ENCODE peak calls at places on chromosomes 1 and 21, in eight cellular contexts. Y is stimulated activated CD4-positive, alpha-beta T cell treated with anti-CD3 and anti-CD28 coated beads, Interleukin-15, amount 100 ng/mL, for 24 hours; I is activated naive CD4-positive, alpha-beta T cell treated with anti-CD3 and anti-CD28 coated beads, Interleukin-2, amount 50 U/mL, for 16 hours; R is AG09319; L is coronary artery; K is caudate nucleus; N is iris pigment epithelial cell; Z is Caki2. O is an unnamed sample.

GRCh38 chr1:9905010-9905409 is 5.1 kb downstream of the CTNNBIP1 start:
- DNase-seq in R (no peak), K (no peak), N (peak), I (no peak), Y (no peak), L (no peak), Z (no peak), O (peak)

GRCh38 chr1:166156674-166157073 is 10.1 kb downstream of the FAM78B start:
- DNase-seq in R (no peak), L (no peak), Z (no peak), Y (no peak), N (no peak), I (no peak), K (no peak), O (no peak)

GRCh38 chr1:10830961-10831669 is 34.7 kb upstream of the CASZ1 start:
- DNase-seq in I (no peak), K (no peak), Y (no peak), N (no peak), R (no peak), Z (no peak), L (no peak), O (no peak)

GRCh38 chr1:206094024-206094423 is 23.2 kb downstream of the AVPR1B start:
- DNase-seq in N (no peak), L (no peak), I (no peak), K (no peak), R (no peak), Z (no peak), Y (no peak), O (no peak)

GRCh38 chr1:15489052-15489736 is 13.3 kb downstream of the CELA2B start:
- DNase-seq in K (peak), I (no peak), L (no peak), R (no peak), Y (no peak), N (no peak), Z (no peak), O (no peak)

GRCh38 chr1:39398278-39399010 is 93.0 kb upstream of the BMP8A start:
- DNase-seq in Z (peak), N (peak), R (peak), I (peak), K (no peak), Y (peak), L (peak), O (no peak)

GRCh38 chr1:24930703-24931480 is 816 bp upstream of the RUNX3 start:
- DNase-seq in R (no peak), Z (no peak), N (no peak), I (no peak), L (no peak), K (no peak), Y (no peak), O (no peak)

GRCh38 chr1:35708179-35708891 is 10.3 kb downstream of the C1orf216 start:
- DNase-seq in L (no peak), I (peak), Y (peak), N (no peak), Z (no peak), R (no peak), K (no peak), O (no peak)

GRCh38 chr1:49435291-49435690 is 588.5 kb downstream of the AGBL4 start:
- DNase-seq in R (no peak), Y (no peak), I (no peak), Z (no peak), K (no peak), N (peak), L (no peak), O (no peak)

GRCh38 chr1:230986976-230987375 is 8.1 kb downstream of the ARV1 start:
- DNase-seq in N (peak), K (no peak), R (no peak), L (no peak), I (no peak), Z (peak), Y (no peak), O (no peak)

GRCh38 chr1:29633271-29633615 is 396.9 kb downstream of the PTPRU start:
- DNase-seq in N (no peak), K (no peak), Y (no peak), I (no peak), Z (no peak), L (peak), R (no peak), O (peak)

GRCh38 chr1:115729765-115730164 is 38.7 kb downstream of the CASQ2 start:
- DNase-seq in I (no peak), L (no peak), K (no peak), Y (no peak), R (no peak), N (no peak), Z (no peak), O (no peak)

GRCh38 chr1:37808369-37809319 is 636 bp upstream of the YRDC start:
- DNase-seq in Z (peak), R (peak), N (peak), L (peak), Y (peak), I (peak), K (peak), O (peak)

GRCh38 chr1:47694011-47694890 is 256.4 kb downstream of the FOXD2 start:
- DNase-seq in R (no peak), Y (no peak), N (no peak), K (no peak), I (no peak), Z (no peak), L (peak), O (peak)

GRCh38 chr1:20616468-20617156 is 16.6 kb upstream of the PINK1 start:
- DNase-seq in R (no peak), K (no peak), Y (no peak), L (no peak), N (peak), I (no peak), Z (no peak), O (no peak)

GRCh38 chr21:38120984-38121855 is 135.6 kb upstream of the KCNJ15 start:
- DNase-seq in N (no peak), Z (no peak), I (no peak), L (no peak), Y (no peak), K (no peak), R (no peak), O (no peak)

GRCh38 chr1:221697924-221698425 is 43.9 kb downstream of the DUSP10 start:
- DNase-seq in K (no peak), N (peak), Y (no peak), L (no peak), I (no peak), R (peak), Z (no peak), O (no peak)

GRCh38 chr1:168821434-168821833 is 92.4 kb upstream of the DPT start:
- DNase-seq in Y (peak), I (peak), Z (no peak), N (no peak), K (no peak), R (no peak), L (no peak), O (no peak)

GRCh38 chr1:56216173-56216572 is 363.2 kb downstream of the PLPP3 start:
- DNase-seq in L (no peak), I (no peak), Y (no peak), K (no peak), R (no peak), N (no peak), Z (no peak), O (no peak)

GRCh38 chr1:99996951-99997350 is 27.2 kb downstream of the SLC35A3 start:
- DNase-seq in I (no peak), N (no peak), R (no peak), Y (no peak), L (no peak), K (no peak), Z (no peak), O (no peak)

GRCh38 chr1:12592496-12592895 is 25.5 kb downstream of the DHRS3 start:
- DNase-seq in N (no peak), Z (no peak), I (no peak), L (no peak), K (no peak), Y (no peak), R (no peak), O (no peak)

GRCh38 chr1:112344754-112345423 is 51.1 kb upstream of the CTTNBP2NL start:
- DNase-seq in K (no peak), Z (no peak), R (no peak), Y (no peak), L (no peak), N (no peak), I (no peak), O (no peak)

GRCh38 chr1:46168463-46168862 is 6.4 kb upstream of the TSPAN1 start:
- DNase-seq in N (peak), L (no peak), Y (no peak), I (no peak), K (no peak), Z (no peak), R (no peak), O (no peak)

GRCh38 chr1:244341455-244342450 is 110.0 kb downstream of the ADSS2 start:
- DNase-seq in N (peak), K (no peak), Y (peak), L (peak), I (no peak), Z (peak), R (no peak), O (no peak)

GRCh38 chr1:45400049-45400448 is 59.8 kb upstream of the MUTYH start:
- DNase-seq in L (no peak), Z (no peak), R (no peak), Y (no peak), K (no peak), N (no peak), I (no peak), O (no peak)

GRCh38 chr1:234957330-234958065 is 171.1 kb downstream of the TOMM20 start:
- DNase-seq in K (no peak), Z (peak), R (peak), I (no peak), L (peak), Y (no peak), N (peak), O (peak)

GRCh38 chr1:239056940-239057339 is 329.4 kb upstream of the CHRM3 start:
- DNase-seq in Y (no peak), R (no peak), K (no peak), N (no peak), I (no peak), L (no peak), Z (no peak), O (no peak)

GRCh38 chr1:92201973-92202372 is 15.7 kb upstream of the C1orf146 start:
- DNase-seq in Z (no peak), I (no peak), R (no peak), K (no peak), N (peak), L (no peak), Y (no peak), O (no peak)

GRCh38 chr1:26959722-26960624 is at the start of gene KDF1:
- DNase-seq in K (no peak), L (no peak), Y (peak), Z (no peak), N (no peak), R (no peak), I (peak), O (no peak)

GRCh38 chr21:46024983-46025860 is 43.7 kb downstream of the COL6A1 start:
- DNase-seq in R (no peak), N (peak), I (no peak), K (no peak), L (no peak), Y (no peak), Z (no peak), O (no peak)

GRCh38 chr1:168453056-168453455 is 90.7 kb downstream of the XCL2 start:
- DNase-seq in L (no peak), K (no peak), Y (no peak), R (no peak), Z (no peak), I (no peak), N (no peak), O (no peak)

GRCh38 chr1:192730206-192730605 is 78.6 kb upstream of the RGS2 start:
- DNase-seq in I (no peak), Y (no peak), K (no peak), R (no peak), Z (no peak), N (peak), L (no peak), O (no peak)

GRCh38 chr1:178294654-178295053 is 200.8 kb downstream of the RASAL2 start:
- DNase-seq in N (peak), I (no peak), Y (no peak), K (no peak), R (no peak), Z (no peak), L (no peak), O (no peak)

GRCh38 chr1:7893529-7894180 is 40.8 kb upstream of the UTS2 start:
- DNase-seq in K (no peak), Y (no peak), Z (peak), I (no peak), R (peak), N (peak), L (no peak), O (no peak)

GRCh38 chr1:17117451-17118265 is 1.6 kb downstream of the PADI2 start:
- DNase-seq in L (no peak), R (no peak), Z (no peak), I (no peak), Y (no peak), N (no peak), K (no peak), O (no peak)

GRCh38 chr1:109493805-109494539 is at the start of gene CYB561D1:
- DNase-seq in Z (peak), N (peak), K (peak), L (peak), Y (peak), I (peak), R (no peak), O (peak)

GRCh38 chr1:156458181-156458503 is 42.4 kb downstream of the MEF2D start:
- DNase-seq in Y (no peak), N (peak), L (no peak), R (no peak), I (no peak), K (no peak), Z (peak), O (peak)

GRCh38 chr1:5256793-5257192 is 602.4 kb downstream of the AJAP1 start:
- DNase-seq in N (no peak), R (no peak), Y (no peak), I (no peak), K (no peak), L (no peak), Z (no peak), O (no peak)

GRCh38 chr1:41862411-41863221 is 56.1 kb downstream of the HIVEP3 start:
- DNase-seq in Y (peak), I (peak), R (no peak), N (peak), Z (peak), L (no peak), K (peak), O (no peak)

GRCh38 chr1:55813619-55814018 is 598.5 kb upstream of the USP24 start:
- DNase-seq in Y (no peak), Z (no peak), L (no peak), I (no peak), N (peak), R (peak), K (no peak), O (no peak)

O was measured in mesenteric fat pad.